ENCODE peak calls at places on chromosomes 5 and 9, in seven cellular contexts. I is heart right ventricle; D is left lung; P is CD8-positive, alpha-beta T cell; Z is breast epithelium; G is lower lobe of right lung; V is H1. M is an unnamed sample.
A peak's percentile ranks its signal among the peaks of the same experiment; 100 is the strongest.

GRCh38 chr5:150780816-150781221 is 2.3 kb downstream of the SMIM3 start:
- DNase-seq in P (no peak), G (no peak), I (no peak), Z (no peak), V (no peak), D (no peak), M (no peak)

GRCh38 chr5:39211773-39212172 is 7.6 kb downstream of the FYB1 start:
- DNase-seq in D (no peak), V (no peak), P (no peak), Z (no peak), I (no peak), G (no peak), M (no peak)

GRCh38 chr9:124210697-124211096 is 47.1 kb upstream of the NEK6 start:
- DNase-seq in Z (no peak), I (no peak), P (no peak), G (no peak), D (no peak), V (no peak), M (no peak)

GRCh38 chr5:155728857-155729683 is 597.9 kb upstream of the SGCD start:
- DNase-seq in G (peak; percentile 36), D (no peak), P (no peak), Z (no peak), I (peak; percentile 19), V (peak; percentile 75), M (peak; percentile 58)

GRCh38 chr9:124242331-124243194 is 15.2 kb upstream of the NEK6 start:
- DNase-seq in Z (peak; percentile 31), D (peak; percentile 40), V (peak; percentile 67), P (no peak), I (peak; percentile 55), G (no peak), M (no peak)

GRCh38 chr9:131800885-131801284 is 61.0 kb upstream of the RAPGEF1 start:
- DNase-seq in G (no peak), I (no peak), Z (no peak), D (no peak), P (no peak), V (no peak), M (no peak)

GRCh38 chr9:4496497-4496896 is 6.2 kb downstream of the SLC1A1 start:
- DNase-seq in Z (no peak), V (no peak), P (no peak), I (no peak), D (no peak), G (no peak), M (no peak)

GRCh38 chr9:134066546-134066922 is 1.3 kb downstream of the BRD3 start:
- DNase-seq in D (no peak), V (no peak), G (no peak), Z (no peak), P (no peak), I (no peak), M (no peak)

GRCh38 chr5:83220331-83220730 is 143.0 kb downstream of the XRCC4 start:
- DNase-seq in I (no peak), G (no peak), Z (no peak), P (no peak), D (no peak), V (no peak), M (no peak)

GRCh38 chr5:101942321-101942882 is 353.7 kb downstream of the SLCO4C1 start:
- DNase-seq in G (no peak), I (no peak), P (no peak), Z (no peak), V (peak; percentile 59), D (no peak), M (no peak)

GRCh38 chr5:81427566-81427965 is 33.6 kb upstream of the ACOT12 start:
- DNase-seq in Z (no peak), V (no peak), D (no peak), P (no peak), G (no peak), I (no peak), M (no peak)

GRCh38 chr5:130155395-130155794 is 251.1 kb downstream of the CHSY3 start:
- DNase-seq in Z (no peak), V (no peak), G (no peak), P (no peak), I (no peak), D (no peak), M (no peak)

GRCh38 chr9:134695144-134695543 is 53.5 kb downstream of the COL5A1 start:
- DNase-seq in V (no peak), G (peak; percentile 28), P (no peak), D (no peak), Z (no peak), I (no peak), M (no peak)

GRCh38 chr9:116643691-116644090 is 43.4 kb upstream of the TRIM32 start:
- DNase-seq in G (no peak), I (no peak), D (no peak), P (no peak), V (no peak), Z (no peak), M (no peak)

GRCh38 chr5:100108883-100109282 is 426.3 kb upstream of the FAM174A start:
- DNase-seq in D (no peak), G (no peak), I (no peak), P (no peak), Z (no peak), V (no peak), M (no peak)

GRCh38 chr5:150514708-150515211 is 6.8 kb downstream of the NDST1 start:
- DNase-seq in I (no peak), G (no peak), Z (no peak), D (peak; percentile 44), V (no peak), P (no peak), M (no peak)

GRCh38 chr5:82388186-82388585 is 110.0 kb upstream of the RPS23 start:
- DNase-seq in D (no peak), V (no peak), Z (no peak), G (no peak), I (no peak), P (no peak), M (no peak)

GRCh38 chr9:99680191-99680590 is 141.5 kb upstream of the NR4A3 start:
- DNase-seq in G (no peak), Z (no peak), I (no peak), D (no peak), P (no peak), V (no peak), M (no peak)

GRCh38 chr5:175443514-175444059 is 395 bp downstream of the DRD1 start:
- DNase-seq in P (no peak), G (no peak), V (no peak), Z (no peak), I (no peak), D (no peak), M (no peak)

GRCh38 chr9:121282309-121283071 is 14.5 kb downstream of the GSN start:
- DNase-seq in I (peak; percentile 80), V (no peak), D (peak; percentile 77), P (no peak), G (peak; percentile 79), Z (no peak), M (no peak)

GRCh38 chr9:78519786-78520185 is 222.9 kb downstream of the PSAT1 start:
- DNase-seq in D (no peak), V (no peak), Z (no peak), P (no peak), G (no peak), I (no peak), M (no peak)

GRCh38 chr9:78521680-78522079 is 224.8 kb downstream of the PSAT1 start:
- DNase-seq in I (no peak), G (no peak), P (no peak), D (no peak), V (no peak), Z (no peak), M (no peak)
- H3K9me3 ChIP-seq in I (no peaks in the 10 kb centered on the region), G (peaks cover 20% of the 10 kb centered on the region), P (no peaks in the 10 kb centered on the region), D (peaks cover 45% of the 10 kb centered on the region), V (peaks cover 24% of the 10 kb centered on the region), Z (peaks cover 41% of the 10 kb centered on the region), M (no peaks in the 10 kb centered on the region)

GRCh38 chr9:93111001-93111370 is 15.0 kb downstream of the CARD19 start:
- DNase-seq in V (no peak), G (peak; percentile 39), P (no peak), D (peak; percentile 27), I (no peak), Z (peak; percentile 19), M (no peak)

GRCh38 chr9:93112864-93113389 is 16.9 kb downstream of the CARD19 start:
- DNase-seq in P (no peak), I (no peak), V (no peak), D (peak; percentile 35), G (peak; percentile 36), Z (peak; percentile 39), M (peak; percentile 44)

GRCh38 chr9:93110400-93110855 is 14.4 kb downstream of the CARD19 start:
- DNase-seq in Z (peak; percentile 51), V (no peak), I (no peak), P (no peak), G (peak; percentile 51), D (peak; percentile 34), M (peak; percentile 34)

GRCh38 chr9:93112116-93112863 is 16.3 kb downstream of the CARD19 start:
- DNase-seq in Z (peak; percentile 38), D (peak; percentile 48), I (no peak), V (no peak), P (no peak), G (peak; percentile 54), M (peak; percentile 42)

GRCh38 chr9:93111371-93112115 is 15.5 kb downstream of the CARD19 start:
- DNase-seq in G (peak; percentile 66), V (no peak), Z (peak; percentile 47), D (peak; percentile 64), P (no peak), I (no peak), M (peak; percentile 92)
- H3K4me3 ChIP-seq in G (no peak overlapping the region), V (no peak overlapping the region), Z (no peak overlapping the region), D (no peak overlapping the region), P (no peak overlapping the region), I (no peak overlapping the region), M (no peak overlapping the region)

DNA sequence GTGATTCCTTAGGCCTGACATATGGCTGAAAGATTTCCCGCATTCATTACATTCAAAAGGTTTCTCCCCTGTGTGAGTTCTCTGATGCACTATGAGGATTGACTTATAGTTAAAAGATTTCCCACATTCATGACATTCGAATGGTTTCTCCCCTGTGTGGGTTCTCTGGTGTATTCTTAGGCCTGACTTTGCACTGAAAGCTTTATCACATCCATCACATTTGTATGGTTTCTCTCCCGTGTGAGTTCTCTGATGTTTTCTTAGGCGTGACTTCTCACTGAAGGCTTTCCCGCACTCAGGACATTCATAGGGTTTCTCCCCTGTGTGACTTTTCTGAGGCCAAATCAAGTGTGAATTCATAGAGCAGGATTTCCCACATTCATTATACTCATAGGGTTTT is 35.8 kb downstream of the ZNF782 start:
- DNase-seq in D (no peak), P (no peak), G (no peak), I (no peak), V (no peak), Z (no peak), M (no peak)
- H3K9me3 ChIP-seq in D (peaks cover 100% of the 10 kb centered on the region), P (peaks cover 47% of the 10 kb centered on the region), G (peaks cover 100% of the 10 kb centered on the region), I (peaks cover 20% of the 10 kb centered on the region), V (peaks cover 70% of the 10 kb centered on the region), Z (peaks cover 97% of the 10 kb centered on the region), M (peaks cover 40% of the 10 kb centered on the region)

DNA sequence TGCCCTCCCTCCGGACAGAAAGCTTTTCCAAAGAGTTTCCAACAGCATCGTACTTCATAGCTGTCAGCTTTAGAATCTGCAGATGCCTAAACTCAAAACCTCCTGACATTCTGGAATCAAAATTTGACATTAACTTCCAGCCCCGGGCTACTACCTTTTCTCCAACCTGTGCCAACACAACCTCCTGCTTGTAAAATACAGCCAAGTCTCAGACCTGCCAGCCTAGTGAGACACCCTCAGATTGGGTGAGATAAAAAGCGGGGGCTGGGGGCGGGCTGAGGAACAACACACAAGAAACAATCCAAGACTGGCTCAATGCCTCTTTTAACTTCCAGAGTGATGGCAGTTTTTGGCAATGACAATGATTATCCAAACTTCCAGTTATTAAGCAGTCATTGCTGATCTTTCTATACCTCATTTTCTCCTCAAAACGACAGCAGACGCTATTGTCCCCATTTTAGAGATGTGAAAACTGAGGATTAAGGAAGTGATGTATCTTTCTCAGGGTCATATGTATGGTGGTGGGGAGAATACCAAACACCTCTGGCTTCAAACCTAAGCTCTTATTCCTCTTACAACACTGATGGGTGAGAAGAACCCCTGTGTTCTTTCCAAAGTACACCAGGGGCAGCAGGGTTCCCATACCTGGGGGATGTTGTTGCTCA is 1.2 kb downstream of the TNC start:
- DNase-seq in G (no peak), Z (no peak), D (no peak), I (no peak), V (no peak), P (no peak), M (peak; percentile 67)
- H3K4me3 ChIP-seq in G (peak overlapping the region; percentile 7), Z (peak overlapping the region; percentile 62), D (peak overlapping the region; percentile 21), I (no peak overlapping the region), V (no peak overlapping the region), P (no peak overlapping the region), M (peak overlapping the region; percentile 35)

M was measured in RWPE2.